ENCODE peak calls at places on chromosomes 6 and 20, in eight cellular contexts. M is GM10248, H is T-helper 9 cell, O is heart left ventricle, T is mucosa of descending colon, J is HT1080, X is omental fat pad, I is AG04450. L is an unnamed sample.

GRCh38 chr20:3843490-3843889 is 3.1 kb upstream of the MAVS start:
- DNase-seq in T (no peak), M (peak; percentile 13), H (no peak), X (no peak), O (no peak), J (peak; percentile 70), I (peak; percentile 27), L (no peak)

GRCh38 chr20:17569616-17570346 is at the start of gene DSTN:
- DNase-seq in X (peak; percentile 55), I (peak; percentile 88), M (peak; percentile 95), H (peak; percentile 81), T (peak; percentile 93), O (peak; percentile 94), J (peak; percentile 96), L (peak; percentile 84)

GRCh38 chr20:8018928-8019177 is 708 bp downstream of the TMX4 start:
- DNase-seq in X (no peak), J (no peak), H (no peak), I (no peak), O (no peak), T (no peak), M (no peak), L (no peak)

GRCh38 chr6:31834367-31834703 is 6.8 kb downstream of the HSPA1B start:
- DNase-seq in X (no peak), I (no peak), J (peak; percentile 90), M (peak; percentile 86), H (no peak), O (peak; percentile 91), T (peak; percentile 93), L (no peak)

GRCh38 chr6:7933794-7934193 is 23.2 kb upstream of the TXNDC5 start:
- DNase-seq in T (no peak), M (peak; percentile 60), X (no peak), H (no peak), O (no peak), J (no peak), I (no peak), L (no peak)

GRCh38 chr6:10217111-10217510 is 197.8 kb downstream of the TFAP2A start:
- DNase-seq in I (no peak), X (no peak), M (no peak), T (no peak), H (no peak), J (no peak), O (no peak), L (no peak)

GRCh38 chr6:22364314-22364713 is 67.5 kb upstream of the PRL start:
- DNase-seq in T (no peak), M (no peak), J (no peak), I (no peak), X (no peak), O (no peak), H (no peak), L (no peak)

GRCh38 chr6:116008470-116009229 is 52.0 kb downstream of the FRK start:
- DNase-seq in O (no peak), T (no peak), H (no peak), X (no peak), J (peak; percentile 83), I (no peak), M (no peak), L (no peak)

GRCh38 chr20:46260480-46260879 is 47.8 kb downstream of the CDH22 start:
- DNase-seq in H (no peak), T (no peak), I (no peak), J (no peak), M (no peak), X (no peak), O (no peak), L (no peak)

GRCh38 chr6:119444642-119445557 is 95.3 kb upstream of the MAN1A1 start:
- DNase-seq in O (no peak), J (no peak), M (peak; percentile 39), H (no peak), X (no peak), I (no peak), T (no peak), L (no peak)

GRCh38 chr6:129370268-129370916 is 339.6 kb downstream of the ARHGAP18 start:
- DNase-seq in J (peak; percentile 44), T (peak; percentile 85), I (peak; percentile 18), O (no peak), M (peak; percentile 18), X (no peak), H (peak; percentile 26), L (peak; percentile 35)

L was measured in T-helper 17 cell.